ENCODE peak calls at places on chromosomes 1 and 21, in nine cellular contexts. K is left ventricle myocardium inferior; G is lower lobe of right lung; E is A549; W is CD8-positive, alpha-beta T cell; C is CD8-positive, alpha-beta memory T cell; V is SJSA1; Y is trophoblast cell; D is effector memory CD4-positive, alpha-beta T cell. H is an unnamed sample. For H3K4me1, the result is how much of the 10 kb centered on the place peaks cover.

GRCh38 chr1:59815892-59816291 is 1.1 kb downstream of the HOOK1 start:
- DNase-seq in K (no peak), G (no peak), E (no peak), W (no peak), C (no peak), V (no peak), Y (peak), D (no peak), H (peak)

GRCh38 chr1:237799762-237800474 is 90.8 kb downstream of the ZP4 start:
- DNase-seq in K (peak), G (no peak), E (peak), W (no peak), C (no peak), V (peak), Y (peak), D (no peak), H (peak)

GRCh38 chr1:110210604-110211502 is 739 bp downstream of the KCNC4 start:
- DNase-seq in K (peak), G (peak), E (peak), W (peak), C (peak), V (no peak), Y (no peak), D (peak), H (no peak)

GRCh38 chr1:167412072-167412471 is 106.3 kb downstream of the CD247 start:
- DNase-seq in K (no peak), G (no peak), E (no peak), W (no peak), C (no peak), V (no peak), Y (no peak), D (no peak), H (no peak)

GRCh38 chr1:154935749-154936415 is 637 bp downstream of the PMVK start:
- DNase-seq in K (no peak), G (no peak), E (no peak), W (no peak), C (no peak), V (no peak), Y (peak), D (no peak), H (no peak)

GRCh38 chr1:35959304-35959703 is 28.4 kb downstream of the AGO3 start:
- DNase-seq in K (no peak), G (no peak), E (no peak), W (no peak), C (no peak), V (no peak), Y (no peak), D (no peak), H (no peak)

GRCh38 chr1:204651843-204652421 is 33.6 kb downstream of the LRRN2 start:
- DNase-seq in K (no peak), G (no peak), E (no peak), W (no peak), C (no peak), V (no peak), Y (no peak), D (no peak), H (no peak)

GRCh38 chr1:28437924-28438699 is 67.7 kb upstream of the RCC1 start:
- DNase-seq in K (peak), G (peak), E (peak), W (no peak), C (no peak), V (peak), Y (peak), D (no peak), H (peak)

GRCh38 chr1:178465011-178465410 is 31.8 kb downstream of the CLEC20A start:
- DNase-seq in K (no peak), G (no peak), E (no peak), W (no peak), C (no peak), V (no peak), Y (no peak), D (no peak), H (no peak)

DNA sequence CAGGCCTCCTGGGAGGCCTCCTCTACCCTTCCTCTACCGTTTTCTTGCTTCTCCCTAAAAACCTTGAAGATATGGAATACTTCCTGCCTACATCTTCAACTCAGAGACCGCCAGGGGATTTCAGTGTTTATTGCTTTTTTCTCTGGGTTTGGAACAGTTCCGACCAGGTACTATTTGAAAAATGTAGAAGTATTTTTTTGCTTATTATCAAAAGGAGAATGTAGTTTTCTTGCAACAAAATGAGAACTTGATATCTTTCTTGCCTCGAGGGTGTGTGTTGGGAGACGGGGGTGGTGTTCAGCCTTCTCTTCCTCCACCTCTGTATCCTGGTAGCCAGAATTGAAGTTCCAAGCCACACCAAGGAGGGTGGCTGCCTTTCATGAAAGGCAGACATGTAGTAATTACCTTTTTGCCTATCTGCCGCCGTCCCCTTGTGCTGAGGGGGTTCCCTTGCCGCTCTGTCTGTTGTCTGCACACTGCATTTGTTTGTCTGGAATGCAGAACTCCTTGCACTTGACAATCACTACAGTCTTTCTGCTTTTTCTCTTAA is 212.1 kb downstream of the PBX1 start:
- DNase-seq in K (no peak), G (no peak), E (no peak), W (no peak), C (no peak), V (no peak), Y (no peak), D (no peak), H (no peak)
- H3K4me1 ChIP-seq in K (half or more), G (half or more), E (half or more), W (under half), C (under half), V (half or more), Y (under half), D (under half), H (under half)

DNA sequence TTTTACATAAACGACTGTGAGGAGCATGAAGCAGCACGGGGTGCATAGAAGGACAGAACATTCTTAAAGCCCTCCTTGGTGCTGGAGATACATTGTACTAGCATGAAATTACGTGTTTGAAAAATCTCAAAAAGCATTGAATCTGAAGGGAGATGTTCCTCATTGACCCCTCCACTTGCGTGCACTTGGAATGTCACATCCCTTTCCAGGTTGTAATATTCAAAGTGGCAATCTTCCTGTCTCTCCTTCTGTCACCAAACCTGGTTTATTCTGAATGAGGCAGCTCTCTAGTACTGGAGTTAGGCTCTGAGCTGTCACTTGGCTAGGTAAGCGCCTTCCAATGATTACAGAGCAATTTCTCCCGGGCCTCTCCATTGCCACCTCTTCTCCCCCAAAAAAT is 901 bp downstream of the DSCAM start:
- DNase-seq in K (no peak), G (no peak), E (no peak), W (no peak), C (no peak), V (no peak), Y (no peak), D (no peak), H (no peak)
- H3K4me3 ChIP-seq in K (no peak), G (no peak), E (no peak), W (no peak), C (no peak), V (no peak), Y (no peak), D (no peak), H (no peak)

GRCh38 chr1:116311756-116312691 is 61.0 kb upstream of the ATP1A1 start:
- DNase-seq in K (no peak), G (peak), E (no peak), W (no peak), C (no peak), V (no peak), Y (peak), D (no peak), H (peak)

GRCh38 chr1:116316373-116316772 is 56.7 kb upstream of the ATP1A1 start:
- DNase-seq in K (no peak), G (no peak), E (no peak), W (no peak), C (no peak), V (no peak), Y (no peak), D (no peak), H (peak)

GRCh38 chr1:116313776-116314175 is 59.3 kb upstream of the ATP1A1 start:
- DNase-seq in K (no peak), G (no peak), E (no peak), W (no peak), C (no peak), V (no peak), Y (no peak), D (no peak), H (no peak)

GRCh38 chr1:116310172-116310571 is 62.9 kb upstream of the ATP1A1 start:
- DNase-seq in K (no peak), G (no peak), E (no peak), W (no peak), C (no peak), V (no peak), Y (no peak), D (no peak), H (no peak)

DNA sequence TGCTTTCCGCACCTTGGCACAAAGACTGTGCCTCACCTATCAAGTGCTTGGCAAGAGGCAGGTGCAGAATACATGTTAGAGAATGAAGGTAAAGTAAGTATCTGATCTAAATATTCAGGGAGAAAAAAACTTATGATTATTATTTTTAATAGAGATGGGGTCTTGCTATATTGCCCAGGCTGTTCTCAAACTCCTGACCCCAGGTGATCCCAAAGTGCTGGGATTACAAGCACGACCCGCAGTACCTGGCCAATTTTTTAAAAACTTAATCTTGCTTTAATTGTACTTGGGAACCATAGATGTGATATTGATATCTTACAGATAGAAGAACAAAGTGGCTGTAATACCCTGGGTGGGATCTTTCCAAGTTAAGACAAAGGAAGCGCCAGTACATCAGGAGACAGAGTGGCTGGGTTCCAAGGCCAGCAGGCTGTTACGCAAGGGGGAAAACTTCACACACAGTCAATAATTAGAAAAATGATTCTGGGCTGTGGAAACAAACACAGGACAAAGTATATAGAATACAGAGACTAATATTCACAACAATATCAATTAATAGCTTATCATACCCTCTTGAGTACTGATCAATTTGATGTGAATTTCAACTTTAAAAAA is 58.6 kb upstream of the ATP1A1 start:
- DNase-seq in K (peak), G (no peak), E (no peak), W (no peak), C (no peak), V (no peak), Y (no peak), D (no peak), H (peak)
- H3K4me1 ChIP-seq in K (under half), G (under half), E (under half), W (under half), C (under half), V (under half), Y (under half), D (under half), H (half or more)

DNA sequence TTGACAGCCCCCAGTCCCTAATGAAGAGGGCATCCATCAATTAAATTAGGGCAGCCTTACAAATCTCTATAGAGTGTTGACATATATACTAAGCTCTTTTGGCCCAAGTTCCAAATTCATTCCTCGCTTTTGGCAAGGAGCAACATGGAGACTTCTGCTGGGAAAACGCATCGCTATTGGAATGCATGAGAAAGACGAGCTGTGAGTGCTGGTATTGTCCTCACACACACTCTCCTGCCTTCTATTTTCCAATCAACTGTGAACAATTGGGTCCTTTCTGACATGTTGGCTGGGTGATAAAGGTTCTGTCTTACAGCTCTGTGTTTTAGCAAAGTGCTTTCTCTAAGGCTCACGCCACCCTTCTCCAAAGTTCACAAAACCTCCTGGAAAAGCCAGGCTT is 179.8 kb downstream of the TNR start:
- DNase-seq in K (no peak), G (no peak), E (no peak), W (no peak), C (no peak), V (no peak), Y (no peak), D (no peak), H (no peak)
- H3K4me3 ChIP-seq in K (no peak), G (no peak), E (no peak), W (no peak), C (no peak), V (no peak), Y (no peak), D (no peak), H (no peak)

DNA sequence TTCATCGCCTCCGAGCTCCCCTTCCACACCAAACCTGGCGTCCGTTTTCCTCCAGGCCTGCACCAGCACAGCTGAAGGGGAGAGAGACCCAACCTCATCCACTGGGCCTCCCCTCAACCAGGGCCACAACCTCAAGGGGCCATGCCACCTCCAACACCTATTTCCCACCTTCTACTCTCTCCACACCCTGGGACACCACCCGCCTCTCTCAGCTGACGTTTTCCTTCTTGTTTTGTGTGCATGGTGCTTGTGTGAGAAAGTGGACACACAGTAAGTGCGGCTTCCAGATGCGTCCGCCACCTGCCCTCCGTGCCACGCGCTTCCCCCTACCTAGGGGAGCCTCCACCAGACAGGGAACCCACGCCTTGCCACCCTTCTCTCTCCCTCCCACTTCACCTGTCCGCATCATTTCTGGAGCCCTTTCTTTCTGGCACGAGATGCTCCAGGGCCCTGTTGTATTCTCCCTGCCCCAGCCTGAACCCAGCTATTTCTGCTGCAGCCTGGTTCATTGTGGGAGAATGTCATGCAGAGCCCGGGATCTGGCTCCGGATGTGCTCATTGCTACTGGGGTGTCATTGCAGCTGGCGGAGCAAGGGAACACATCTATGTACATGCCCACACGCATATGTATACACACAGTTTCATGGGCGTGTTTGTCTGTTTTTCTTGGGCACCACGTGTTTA is 1.3 kb upstream of the GNB1 start:
- DNase-seq in K (no peak), G (no peak), E (no peak), W (no peak), C (peak), V (no peak), Y (no peak), D (no peak), H (no peak)
- H3K4me1 ChIP-seq in K (half or more), G (under half), E (under half), W (half or more), C (half or more), V (under half), Y (under half), D (under half), H (half or more)

DNA sequence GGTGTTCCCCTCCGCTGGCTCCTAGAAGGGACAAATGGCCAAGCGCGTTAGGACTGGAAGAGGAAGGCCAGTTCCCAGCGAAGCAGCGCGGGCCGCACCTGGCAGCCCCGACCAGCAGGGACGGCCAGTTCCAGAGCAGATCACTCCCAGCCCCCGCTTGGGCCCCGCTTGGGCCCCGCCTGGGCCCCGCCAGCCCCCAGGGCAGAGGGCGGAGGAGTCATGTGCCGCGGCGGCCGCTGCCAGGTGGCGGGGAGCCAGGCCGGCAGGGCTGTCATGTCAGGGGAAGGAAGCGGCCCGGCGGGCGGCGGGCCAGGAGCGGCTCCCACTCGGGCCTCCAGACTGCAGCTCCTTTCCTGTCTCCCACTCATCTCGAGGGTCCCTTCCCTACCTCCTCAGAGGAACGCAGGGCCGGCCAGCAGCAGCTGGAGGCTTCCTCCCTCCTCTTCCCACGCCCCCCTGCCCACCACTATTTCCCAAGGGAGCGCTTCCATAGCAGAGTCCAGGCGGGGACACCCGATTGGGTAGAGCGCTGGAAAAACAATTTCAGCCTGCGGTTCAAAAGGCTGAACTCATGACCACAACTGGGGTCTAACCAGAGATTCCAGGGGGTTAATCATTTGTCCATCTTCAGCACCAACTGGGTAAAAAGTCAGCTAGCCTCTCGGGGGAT is 16.5 kb downstream of the ZNF697 start:
- DNase-seq in K (peak), G (peak), E (no peak), W (no peak), C (no peak), V (no peak), Y (peak), D (no peak), H (peak)
- H3K4me3 ChIP-seq in K (peak), G (peak), E (no peak), W (no peak), C (no peak), V (no peak), Y (no peak), D (no peak), H (peak)

GRCh38 chr1:115980998-115981993 is 5.0 kb downstream of the SLC22A15 start:
- DNase-seq in K (no peak), G (no peak), E (peak), W (peak), C (peak), V (peak), Y (peak), D (no peak), H (peak)
- H3K4me1 ChIP-seq in K (under half), G (under half), E (under half), W (under half), C (under half), V (under half), Y (under half), D (under half), H (under half)

GRCh38 chr1:14183312-14183711 is 415.2 kb upstream of the KAZN start:
- DNase-seq in K (no peak), G (no peak), E (no peak), W (no peak), C (no peak), V (no peak), Y (no peak), D (no peak), H (no peak)
- H3K4me3 ChIP-seq in K (no peak), G (no peak), E (no peak), W (no peak), C (no peak), V (no peak), Y (no peak), D (no peak), H (no peak)

GRCh38 chr1:9197186-9198099 is 37.1 kb upstream of the H6PD start:
- DNase-seq in K (no peak), G (no peak), E (no peak), W (no peak), C (no peak), V (no peak), Y (no peak), D (no peak), H (no peak)
- H3K4me1 ChIP-seq in K (half or more), G (under half), E (under half), W (under half), C (under half), V (under half), Y (under half), D (under half), H (half or more)